ENCODE peak calls at places on chromosomes 3 and 15, in six cellular contexts. One of them, this sample, is unnamed.

GRCh38 chr15:68339481-68339880 is 61.9 kb downstream of the FEM1B start:
- DNase-seq in mucosa of gallbladder: no peak
- DNase-seq in left cardiac atrium: no peak
- DNase-seq in H4: no peak
- DNase-seq in SW 1271: no peak
- DNase-seq in K562: no peak
- DNase-seq in this sample: no peak

GRCh38 chr15:64991536-64992135 is 1.9 kb upstream of the SPG21 start:
- DNase-seq in mucosa of gallbladder: no peak
- DNase-seq in left cardiac atrium: no peak
- DNase-seq in H4: no peak
- DNase-seq in SW 1271: no peak
- DNase-seq in K562: no peak
- DNase-seq in this sample: no peak

GRCh38 chr15:27059610-27060202 is 88.7 kb downstream of the GABRG3 start:
- DNase-seq in mucosa of gallbladder: peak
- DNase-seq in left cardiac atrium: no peak
- DNase-seq in H4: peak
- DNase-seq in SW 1271: peak
- DNase-seq in K562: peak
- DNase-seq in this sample: peak

GRCh38 chr3:170363471-170363994 is 6.0 kb downstream of the SKIL start:
- DNase-seq in mucosa of gallbladder: no peak
- DNase-seq in left cardiac atrium: no peak
- DNase-seq in H4: no peak
- DNase-seq in SW 1271: no peak
- DNase-seq in K562: no peak
- DNase-seq in this sample: no peak

GRCh38 chr3:123431007-123431657 is 17.8 kb downstream of the ADCY5 start:
- DNase-seq in mucosa of gallbladder: no peak
- DNase-seq in left cardiac atrium: no peak
- DNase-seq in H4: no peak
- DNase-seq in SW 1271: no peak
- DNase-seq in K562: no peak
- DNase-seq in this sample: no peak

GRCh38 chr3:10548997-10549396 is 43.6 kb upstream of the ATP2B2 start:
- DNase-seq in mucosa of gallbladder: no peak
- DNase-seq in left cardiac atrium: no peak
- DNase-seq in H4: no peak
- DNase-seq in SW 1271: peak
- DNase-seq in K562: no peak
- DNase-seq in this sample: no peak

GRCh38 chr3:29412117-29412516 is 131.2 kb downstream of the RBMS3 start:
- DNase-seq in mucosa of gallbladder: no peak
- DNase-seq in left cardiac atrium: no peak
- DNase-seq in H4: no peak
- DNase-seq in SW 1271: no peak
- DNase-seq in K562: no peak
- DNase-seq in this sample: no peak

GRCh38 chr15:25054329-25054728 is 99.5 kb downstream of the SNRPN start:
- DNase-seq in mucosa of gallbladder: no peak
- DNase-seq in left cardiac atrium: no peak
- DNase-seq in H4: no peak
- DNase-seq in SW 1271: no peak
- DNase-seq in K562: no peak
- DNase-seq in this sample: no peak

GRCh38 chr3:159441279-159441678 is 547.4 kb upstream of the IL12A start:
- DNase-seq in mucosa of gallbladder: no peak
- DNase-seq in left cardiac atrium: no peak
- DNase-seq in H4: no peak
- DNase-seq in SW 1271: no peak
- DNase-seq in K562: no peak
- DNase-seq in this sample: no peak

GRCh38 chr3:14213066-14213774 is 34.6 kb downstream of the LSM3 start:
- DNase-seq in mucosa of gallbladder: no peak
- DNase-seq in left cardiac atrium: no peak
- DNase-seq in H4: no peak
- DNase-seq in SW 1271: no peak
- DNase-seq in K562: no peak
- DNase-seq in this sample: no peak

GRCh38 chr3:104132566-104132997 is 1234.1 kb upstream of the ALCAM start:
- DNase-seq in mucosa of gallbladder: no peak
- DNase-seq in left cardiac atrium: no peak
- DNase-seq in H4: no peak
- DNase-seq in SW 1271: no peak
- DNase-seq in K562: no peak
- DNase-seq in this sample: no peak

GRCh38 chr3:159619341-159619885 is 369.2 kb upstream of the IL12A start:
- DNase-seq in mucosa of gallbladder: no peak
- DNase-seq in left cardiac atrium: no peak
- DNase-seq in H4: peak
- DNase-seq in SW 1271: no peak
- DNase-seq in K562: no peak
- DNase-seq in this sample: peak

GRCh38 chr15:67101981-67102929 is 36.9 kb downstream of the SMAD3 start:
- DNase-seq in mucosa of gallbladder: no peak
- DNase-seq in left cardiac atrium: no peak
- DNase-seq in H4: peak
- DNase-seq in SW 1271: no peak
- DNase-seq in K562: no peak
- DNase-seq in this sample: no peak

GRCh38 chr3:27507515-27508266 is 23.5 kb upstream of the SLC4A7 start:
- DNase-seq in mucosa of gallbladder: no peak
- DNase-seq in left cardiac atrium: no peak
- DNase-seq in H4: no peak
- DNase-seq in SW 1271: no peak
- DNase-seq in K562: no peak
- DNase-seq in this sample: no peak

GRCh38 chr3:49930922-49931321 is 1.3 kb upstream of the MON1A start:
- DNase-seq in mucosa of gallbladder: no peak
- DNase-seq in left cardiac atrium: no peak
- DNase-seq in H4: no peak
- DNase-seq in SW 1271: peak
- DNase-seq in K562: peak
- DNase-seq in this sample: peak

GRCh38 chr3:129439381-129439816 is 349 bp downstream of the MBD4 start:
- DNase-seq in mucosa of gallbladder: peak
- DNase-seq in left cardiac atrium: peak
- DNase-seq in H4: no peak
- DNase-seq in SW 1271: peak
- DNase-seq in K562: peak
- DNase-seq in this sample: peak

GRCh38 chr15:69576035-69576526 is 123.5 kb downstream of the RPLP1 start:
- DNase-seq in mucosa of gallbladder: peak
- DNase-seq in left cardiac atrium: peak
- DNase-seq in H4: peak
- DNase-seq in SW 1271: no peak
- DNase-seq in K562: no peak
- DNase-seq in this sample: peak

GRCh38 chr3:197692641-197693040 is 44.1 kb downstream of the RUBCN start:
- DNase-seq in mucosa of gallbladder: no peak
- DNase-seq in left cardiac atrium: no peak
- DNase-seq in H4: no peak
- DNase-seq in SW 1271: no peak
- DNase-seq in K562: no peak
- DNase-seq in this sample: no peak

This sample was measured in WERI-Rb-1.